ENCODE peak calls at places on chromosomes 13 and 19, in four cellular contexts. P is right lobe of liver; U is CD4-positive, alpha-beta T cell; V is lung. A is an unnamed sample.

GRCh38 chr19:38514812-38515633 is 81.5 kb downstream of the RYR1 start:
- DNase-seq in P (peak; percentile 66), U (peak; percentile 68), V (peak; percentile 51), A (peak; percentile 91)

GRCh38 chr19:48319647-48320537 is 5.5 kb upstream of the EMP3 start:
- DNase-seq in P (peak; percentile 88), U (peak; percentile 73), V (peak; percentile 85), A (peak; percentile 61)

GRCh38 chr19:48644839-48645651 is 942 bp downstream of the CA11 start:
- DNase-seq in P (peak; percentile 58), U (peak; percentile 62), V (peak; percentile 80), A (peak; percentile 80)

GRCh38 chr13:101977475-101977874 is 424.4 kb downstream of the FGF14 start:
- DNase-seq in P (no peak), U (no peak), V (no peak), A (no peak)

GRCh38 chr13:110503037-110503901 is 58.3 kb downstream of the RAB20 start:
- DNase-seq in P (no peak), U (no peak), V (no peak), A (no peak)

GRCh38 chr19:19300613-19301012 is 19.7 kb downstream of the SUGP1 start:
- DNase-seq in P (no peak), U (no peak), V (no peak), A (no peak)

GRCh38 chr19:29616541-29616940 is 10.5 kb downstream of the POP4 start:
- DNase-seq in P (no peak), U (no peak), V (no peak), A (no peak)

GRCh38 chr13:84649853-84650252 is 767.6 kb upstream of the SLITRK1 start:
- DNase-seq in P (no peak), U (no peak), V (no peak), A (no peak)

GRCh38 chr13:74026753-74027152 is 107.5 kb downstream of the KLF12 start:
- DNase-seq in P (no peak), U (peak; percentile 69), V (no peak), A (peak; percentile 37)

GRCh38 chr19:14337510-14337909 is 43.7 kb upstream of the ADGRE5 start:
- DNase-seq in P (no peak), U (peak; percentile 46), V (no peak), A (no peak)

GRCh38 chr19:28394705-28395104 is 818.2 kb downstream of the UQCRFS1 start:
- DNase-seq in P (no peak), U (no peak), V (no peak), A (no peak)

GRCh38 chr13:98478134-98479129 is 98.5 kb downstream of the STK24 start:
- DNase-seq in P (no peak), U (peak; percentile 21), V (no peak), A (no peak)

GRCh38 chr13:46963874-46964273 is 67.0 kb upstream of the HTR2A start:
- DNase-seq in P (no peak), U (no peak), V (no peak), A (no peak)

GRCh38 chr13:112145221-112146072 is 78.5 kb downstream of the SOX1 start:
- DNase-seq in P (no peak), U (no peak), V (no peak), A (no peak)

GRCh38 chr13:39049274-39049673 is 11.0 kb downstream of the NHLRC3 start:
- DNase-seq in P (no peak), U (no peak), V (no peak), A (no peak)

GRCh38 chr19:30799854-30800755 is 427.9 kb downstream of the ZNF536 start:
- DNase-seq in P (peak; percentile 64), U (no peak), V (peak; percentile 47), A (no peak)

GRCh38 chr13:94311893-94312292 is 167.6 kb downstream of the DCT start:
- DNase-seq in P (no peak), U (no peak), V (no peak), A (no peak)

GRCh38 chr13:71067164-71067815 is 799.7 kb downstream of the DACH1 start:
- DNase-seq in P (no peak), U (no peak), V (no peak), A (no peak)

GRCh38 chr13:92963029-92963428 is 263.6 kb upstream of the GPC6 start:
- DNase-seq in P (no peak), U (no peak), V (no peak), A (no peak)

GRCh38 chr19:33344210-33344609 is 29.3 kb upstream of the CEBPG start:
- DNase-seq in P (no peak), U (no peak), V (no peak), A (no peak)

GRCh38 chr19:12946092-12946845 is 607 bp downstream of the RAD23A start:
- DNase-seq in P (peak; percentile 79), U (peak; percentile 43), V (peak; percentile 65), A (peak; percentile 71)

GRCh38 chr13:40340368-40341085 is 325.9 kb downstream of the FOXO1 start:
- DNase-seq in P (peak; percentile 29), U (no peak), V (no peak), A (no peak)

GRCh38 chr19:10625762-10626138 is 397 bp downstream of the SLC44A2 start:
- DNase-seq in P (no peak), U (no peak), V (no peak), A (peak; percentile 17)

GRCh38 chr13:100399455-100399854 is 189.1 kb downstream of the GGACT start:
- DNase-seq in P (no peak), U (no peak), V (no peak), A (no peak)

GRCh38 chr19:3125900-3126524 is 9.8 kb upstream of the GNA15 start:
- DNase-seq in P (peak; percentile 78), U (peak; percentile 67), V (peak; percentile 73), A (peak; percentile 86)

GRCh38 chr19:57473646-57474045 is 3.7 kb downstream of the ZNF772 start:
- DNase-seq in P (no peak), U (no peak), V (no peak), A (no peak)

GRCh38 chr19:57477191-57478008 is at the start of gene ZNF772:
- DNase-seq in P (peak; percentile 81), U (peak; percentile 83), V (peak; percentile 92), A (peak; percentile 90)
- TF ChIP-seq CTCF in P (peak; percentile 37), U (peak; percentile 33), V (peak; percentile 13), A (peak; percentile 61)

GRCh38 chr19:939439-939838 is 13.6 kb downstream of the ARID3A start:
- DNase-seq in P (no peak), U (no peak), V (no peak), A (no peak)

GRCh38 chr19:939922-940321 is 14.1 kb downstream of the ARID3A start:
- DNase-seq in P (no peak), U (no peak), V (no peak), A (no peak)

GRCh38 chr19:941292-942132 is 15.7 kb downstream of the ARID3A start:
- DNase-seq in P (no peak), U (no peak), V (no peak), A (no peak)

GRCh38 chr19:942133-942645 is 16.4 kb downstream of the ARID3A start:
- DNase-seq in P (no peak), U (no peak), V (no peak), A (no peak)

DNA sequence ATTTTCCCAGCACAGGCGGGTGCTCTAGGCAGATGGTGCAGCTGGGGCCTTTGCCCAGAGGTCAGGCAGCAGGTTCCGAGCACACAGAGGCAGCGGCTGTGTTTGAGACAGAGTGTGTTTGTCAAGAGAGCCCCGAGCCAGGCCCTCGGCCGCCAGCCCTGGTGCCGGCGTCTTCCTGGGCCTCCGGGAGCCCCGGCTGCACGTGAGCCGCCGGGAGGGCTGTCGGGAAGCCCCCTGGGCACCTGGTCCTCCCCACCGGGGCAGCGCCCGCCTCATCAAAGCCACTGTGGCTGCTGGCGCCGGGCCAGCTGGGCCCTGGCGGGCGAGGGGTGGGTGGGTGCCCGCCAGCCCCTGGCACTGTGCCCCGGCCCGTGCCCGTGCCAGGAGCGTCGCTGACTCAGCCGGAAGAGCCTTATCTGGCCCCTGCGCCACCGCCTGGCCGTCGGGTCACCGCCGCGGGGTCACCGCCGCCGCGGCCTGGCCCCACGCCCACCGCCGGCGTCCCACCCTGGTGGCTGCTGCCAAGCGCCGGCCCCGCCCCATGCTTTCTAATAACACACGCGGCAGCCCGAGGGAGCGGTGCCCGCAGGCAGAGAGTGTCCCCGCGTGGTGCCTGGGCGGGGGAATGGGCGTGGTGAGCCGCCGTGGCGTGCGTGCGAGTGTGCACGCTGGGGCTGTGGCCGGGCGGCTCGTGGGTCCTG is 14.9 kb downstream of the ARID3A start:
- DNase-seq in P (peak; percentile 88), U (peak; percentile 82), V (peak; percentile 69), A (peak; percentile 54)
- TF ChIP-seq CTCF in P (no peak), U (no peak), V (no peak), A (peak; percentile 28)

DNA sequence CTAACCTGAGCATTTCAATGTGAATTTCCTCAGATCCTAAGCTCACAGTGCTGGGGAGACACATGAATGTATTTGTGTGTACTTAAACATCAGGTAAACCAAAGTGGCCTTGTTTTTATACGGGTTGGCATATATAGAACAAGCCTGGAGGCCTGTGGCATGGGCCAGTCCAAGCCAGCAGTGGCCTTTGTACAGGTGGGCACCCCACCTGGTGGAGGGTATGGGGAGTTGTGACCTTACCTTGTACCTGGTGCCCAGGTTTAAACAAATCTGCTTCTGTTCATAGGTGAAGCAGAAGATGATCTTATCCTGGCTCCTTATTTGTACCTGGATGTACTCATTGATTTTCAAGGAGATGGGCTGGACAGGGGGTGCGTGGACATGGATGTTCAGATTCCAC is 71.0 kb downstream of the ERICH6B start:
- DNase-seq in P (no peak), U (no peak), V (no peak), A (no peak)
- TF ChIP-seq CTCF in P (no peak), U (no peak), V (no peak), A (no peak)

GRCh38 chr19:8609210-8610040 is 1.1 kb downstream of the ADAMTS10 start:
- DNase-seq in P (peak; percentile 62), U (peak; percentile 25), V (no peak), A (peak; percentile 72)
- TF ChIP-seq CTCF in P (no peak), U (no peak), V (no peak), A (no peak)